ENCODE peak calls at places on chromosomes 2 and 18, in six cellular contexts. C, Q, L, K, X and G are unnamed samples.
A peak's percentile ranks its signal among the peaks of the same experiment; 100 is the strongest.

GRCh38 chr2:223601932-223602676 is at the start of gene SCG2:
- DNase-seq in Q (peak; percentile 16), K (no peak), L (peak; percentile 76), C (peak; percentile 61), X (peak; percentile 13), G (peak; percentile 13)

GRCh38 chr18:54947115-54947514 is 12.1 kb downstream of the CCDC68 start:
- DNase-seq in L (peak; percentile 35), K (no peak), C (no peak), X (no peak), Q (no peak), G (no peak)

GRCh38 chr2:66443977-66444855 is 9.3 kb downstream of the MEIS1 start:
- DNase-seq in C (no peak), X (no peak), K (no peak), Q (no peak), L (no peak), G (no peak)

GRCh38 chr18:58180738-58181353 is 136.8 kb downstream of the NEDD4L start:
- DNase-seq in X (peak; percentile 51), L (peak; percentile 67), C (no peak), K (no peak), Q (peak; percentile 47), G (peak; percentile 61)

GRCh38 chr2:197498937-197499593 is 575 bp downstream of the HSPD1 start:
- DNase-seq in Q (peak; percentile 37), K (no peak), C (peak; percentile 60), L (peak; percentile 69), X (peak; percentile 44), G (peak; percentile 27)

GRCh38 chr18:76699923-76700322 is 122.4 kb upstream of the ZNF236 start:
- DNase-seq in L (no peak), Q (no peak), K (no peak), C (no peak), X (no peak), G (no peak)

GRCh38 chr2:10433948-10434884 is 13.9 kb downstream of the ODC1 start:
- DNase-seq in K (no peak), X (peak; percentile 48), Q (no peak), L (no peak), C (no peak), G (no peak)

GRCh38 chr2:28665041-28665704 is 86.5 kb upstream of the PPP1CB start:
- DNase-seq in L (peak; percentile 62), K (no peak), Q (no peak), X (no peak), C (no peak), G (no peak)

GRCh38 chr2:50492452-50492851 is 539.5 kb downstream of the NRXN1 start:
- DNase-seq in C (no peak), Q (peak; percentile 6), K (peak; percentile 5), L (peak; percentile 56), X (peak; percentile 62), G (peak; percentile 3)

DNA sequence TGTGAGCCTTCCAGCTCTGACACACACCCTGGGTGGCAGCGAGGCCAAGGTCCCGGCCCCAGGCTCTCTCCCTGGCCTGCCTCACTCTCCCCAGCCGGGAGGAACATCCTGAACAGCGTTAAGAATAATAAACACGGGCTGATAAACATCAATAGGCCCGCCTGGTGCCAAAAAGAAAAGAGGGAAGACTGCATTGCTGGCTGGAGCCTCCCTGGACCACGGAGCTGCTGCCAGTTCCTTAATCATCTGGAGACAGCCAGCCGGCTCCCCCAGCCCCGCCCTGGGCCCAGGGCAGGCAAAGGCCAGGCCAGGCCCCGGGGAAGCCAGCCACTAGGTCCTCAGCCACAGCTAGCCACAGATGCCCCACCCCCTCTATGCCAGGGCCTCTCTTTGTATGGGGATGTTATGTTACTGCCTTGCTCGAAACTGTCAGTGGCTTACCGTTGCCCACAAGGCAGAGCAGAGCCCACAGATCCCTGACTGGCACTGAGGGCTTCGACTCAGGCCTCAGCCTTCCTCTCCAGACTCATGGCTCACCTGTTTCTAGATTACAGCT is 293.7 kb downstream of the DYSF start:
- DNase-seq in K (no peak), C (peak; percentile 63), Q (no peak), X (peak; percentile 34), L (peak; percentile 82), G (no peak)
- TF ChIP-seq POLR2AphosphoS5 in K (no peak), C (no peak), Q (no peak), X (no peak), L (peak; percentile 78), G (no peak)

GRCh38 chr2:110105608-110106467 is 9.8 kb downstream of the MALL start:
- DNase-seq in X (no peak), L (peak; percentile 83), Q (no peak), C (no peak), K (no peak), G (no peak)
- TF ChIP-seq POLR2A in X (no peak), L (peak; percentile 51), Q (no peak), C (no peak), K (no peak), G (no peak)

GRCh38 chr18:50659091-50660003 is 99.5 kb downstream of the MAPK4 start:
- DNase-seq in C (no peak), L (no peak), K (no peak), Q (no peak), X (no peak), G (no peak)
- TF ChIP-seq POLR2AphosphoS5 in C (no peak), L (no peak), K (no peak), Q (no peak), X (no peak), G (no peak)

GRCh38 chr2:178072383-178073301 is at the start of gene PDE11A:
- DNase-seq in L (peak; percentile 52), K (no peak), Q (peak; percentile 8), X (peak; percentile 83), C (peak; percentile 87), G (no peak)
- TF ChIP-seq POLR2A in L (no peak), K (no peak), Q (no peak), X (peak; percentile 87), C (no peak), G (no peak)

DNA sequence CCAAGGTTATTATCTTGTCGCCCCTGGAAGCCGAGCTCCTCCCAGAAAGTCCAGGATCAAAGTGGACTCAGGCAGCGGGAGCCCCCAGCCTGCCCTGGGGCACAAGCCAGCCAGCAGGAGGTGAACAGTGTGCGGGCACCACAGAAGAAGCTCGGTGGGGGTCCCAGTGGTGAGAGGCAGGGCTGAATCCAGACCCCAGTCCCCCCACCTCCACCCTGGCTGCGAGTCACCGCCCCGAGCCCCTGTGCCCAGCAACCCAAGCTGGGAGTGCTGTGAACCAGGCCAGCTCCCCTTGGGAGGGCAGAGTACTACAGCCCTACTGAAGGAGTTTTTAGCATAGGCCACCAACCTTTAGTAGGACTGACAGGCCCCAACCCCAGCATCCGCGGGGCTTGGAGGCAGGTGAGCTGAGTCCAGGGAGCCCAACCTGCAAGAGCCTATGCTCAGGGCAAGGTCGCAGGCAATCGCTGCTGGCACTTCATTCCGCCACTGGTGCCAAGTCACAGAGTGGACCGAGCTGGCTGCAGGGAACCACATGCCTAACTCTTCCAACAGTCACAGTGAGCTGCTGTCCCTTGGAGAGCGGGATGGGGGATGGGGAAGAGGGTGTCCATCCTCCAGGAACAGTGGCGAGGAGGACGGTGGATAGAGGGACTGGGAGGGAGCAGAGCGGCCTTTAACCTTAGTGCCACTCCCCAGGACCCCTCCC is 3.0 kb downstream of the PIEZO2 start:
- DNase-seq in L (no peak), Q (no peak), X (no peak), C (no peak), K (no peak), G (no peak)
- TF ChIP-seq POLR2AphosphoS5 in L (no peak), Q (no peak), X (no peak), C (no peak), K (no peak), G (peak; percentile 62)

GRCh38 chr2:73891276-73891901 is 1.4 kb upstream of the ACTG2 start:
- DNase-seq in Q (no peak), C (no peak), X (no peak), K (no peak), L (no peak), G (no peak)

GRCh38 chr2:73894475-73894850 is 1.7 kb downstream of the ACTG2 start:
- DNase-seq in X (no peak), C (no peak), K (no peak), Q (no peak), L (no peak), G (no peak)

GRCh38 chr2:73894877-73895276 is 2.1 kb downstream of the ACTG2 start:
- DNase-seq in C (no peak), L (no peak), Q (no peak), K (no peak), X (no peak), G (no peak)

GRCh38 chr2:73893764-73894474 is 1.1 kb downstream of the ACTG2 start:
- DNase-seq in Q (no peak), K (no peak), C (no peak), X (no peak), L (no peak), G (no peak)

GRCh38 chr2:73892631-73893329 is at the start of gene ACTG2:
- DNase-seq in X (no peak), C (no peak), K (no peak), L (no peak), Q (no peak), G (no peak)
- TF ChIP-seq POLR2A in X (no peak), C (no peak), K (no peak), L (no peak), Q (no peak), G (no peak)

DNA sequence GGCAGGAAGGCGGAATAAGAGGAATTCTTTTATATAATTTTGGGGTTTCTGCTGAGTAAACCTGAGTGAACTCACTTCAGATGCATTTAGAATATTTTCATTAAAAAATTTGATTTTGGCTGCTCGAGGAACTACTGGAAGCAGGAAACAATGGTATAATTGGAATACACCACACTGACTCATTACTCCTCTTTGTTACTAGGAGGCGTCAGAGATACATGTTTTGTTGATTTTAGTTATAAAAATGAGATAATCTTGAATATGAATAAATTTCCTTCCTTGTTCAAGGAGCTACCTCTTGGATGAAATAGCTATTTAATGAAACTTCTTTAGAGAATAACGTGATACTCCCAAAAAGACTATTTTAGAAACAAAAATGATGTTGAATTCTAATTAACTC is 97.4 kb downstream of the ANKRD36 start:
- DNase-seq in X (no peak), Q (no peak), C (no peak), L (peak; percentile 35), K (no peak), G (no peak)
- TF ChIP-seq POLR2AphosphoS5 in X (no peak), Q (no peak), C (no peak), L (no peak), K (no peak), G (no peak)

DNA sequence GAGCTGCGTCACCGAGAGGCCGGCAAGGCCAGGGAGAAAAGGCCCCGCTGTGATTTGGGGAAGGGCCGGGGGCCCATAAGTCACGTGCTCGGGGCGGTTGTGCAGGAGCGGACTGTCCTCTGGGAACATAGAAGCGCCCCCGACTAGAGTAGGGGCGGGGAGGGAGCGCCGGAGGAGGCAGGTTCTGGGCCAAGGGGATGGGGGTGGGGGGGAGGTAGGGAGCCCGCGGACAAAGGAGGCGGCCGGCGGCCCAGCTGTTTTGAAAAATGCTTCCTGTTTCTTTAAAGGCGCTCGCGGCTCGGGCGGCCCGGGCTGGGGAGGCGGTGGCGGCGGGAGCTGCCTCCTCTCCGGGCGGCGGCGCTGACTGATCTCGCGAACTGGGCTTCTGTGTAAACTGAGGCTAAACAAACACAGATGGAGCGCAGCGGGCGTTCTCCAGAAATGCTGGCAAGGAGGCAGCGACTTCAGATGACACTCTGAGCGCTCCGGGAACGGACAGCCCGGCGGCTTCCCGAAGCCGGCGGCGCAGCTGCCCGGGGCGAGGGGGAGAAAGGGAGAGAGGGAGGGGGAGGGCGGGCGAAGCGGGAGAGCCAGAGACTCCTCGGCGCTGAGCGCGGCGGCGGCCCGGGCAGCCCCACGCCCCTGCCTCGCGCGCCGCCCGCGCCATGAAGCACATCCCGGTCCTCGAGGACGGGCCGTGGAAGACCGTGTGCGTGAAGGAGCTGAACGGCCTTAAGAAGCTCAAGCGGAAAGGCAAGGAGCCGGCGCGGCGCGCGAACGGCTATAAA is at the start of gene ATOH8:
- DNase-seq in X (peak; percentile 49), Q (peak; percentile 49), L (peak; percentile 61), K (no peak), C (peak; percentile 65), G (peak; percentile 62)
- TF ChIP-seq POLR2A in X (no peak), Q (no peak), L (no peak), K (no peak), C (no peak), G (no peak)